ENCODE peak calls at places on chromosomes 4 and X, in seven cellular contexts. O is astrocyte of the spinal cord, X is tibial artery, I is GM13976, A is brain microvascular endothelial cell, E is neural progenitor cell, L is ovary. D is an unnamed sample.

GRCh38 chr4:41887821-41888699 is 47.2 kb upstream of the TMEM33 start:
- DNase-seq in O (peak; percentile 62), X (no peak), I (no peak), A (peak; percentile 63), E (peak; percentile 61), L (peak; percentile 36), D (peak; percentile 50)

GRCh38 chrX:39491548-39492297 is 606.0 kb downstream of the BCOR start:
- DNase-seq in O (no peak), X (no peak), I (peak; percentile 41), A (no peak), E (no peak), L (no peak), D (no peak)

GRCh38 chr4:123505457-123506310 is 109.1 kb downstream of the SPRY1 start:
- DNase-seq in O (peak; percentile 76), X (peak; percentile 43), I (peak; percentile 28), A (peak; percentile 48), E (peak; percentile 90), L (peak; percentile 48), D (peak; percentile 71)

GRCh38 chr4:54840992-54841768 is 183.4 kb downstream of the KIT start:
- DNase-seq in O (peak; percentile 12), X (no peak), I (no peak), A (peak; percentile 33), E (peak; percentile 18), L (no peak), D (no peak)

GRCh38 chr4:25075129-25075528 is 44.4 kb upstream of the LGI2 start:
- DNase-seq in O (no peak), X (no peak), I (no peak), A (no peak), E (peak; percentile 48), L (no peak), D (no peak)

GRCh38 chr4:40963912-40964478 is 214.2 kb downstream of the NSUN7 start:
- DNase-seq in O (peak; percentile 49), X (no peak), I (no peak), A (no peak), E (no peak), L (no peak), D (no peak)

GRCh38 chr4:1202526-1203378 is 30.4 kb upstream of the SPON2 start:
- DNase-seq in O (no peak), X (no peak), I (no peak), A (no peak), E (no peak), L (no peak), D (no peak)

GRCh38 chr4:163484906-163485305 is 9.6 kb upstream of the TMA16 start:
- DNase-seq in O (peak; percentile 49), X (peak; percentile 46), I (peak; percentile 41), A (peak; percentile 46), E (peak; percentile 76), L (peak; percentile 36), D (peak; percentile 69)

GRCh38 chrX:116246261-116246660 is 75.7 kb downstream of the AGTR2 start:
- DNase-seq in O (peak; percentile 17), X (no peak), I (no peak), A (peak; percentile 59), E (no peak), L (no peak), D (no peak)

GRCh38 chrX:147846676-147847075 is 65.0 kb upstream of the FMR1 start:
- DNase-seq in O (no peak), X (no peak), I (no peak), A (no peak), E (no peak), L (no peak), D (no peak)

GRCh38 chrX:123648028-123648810 is 84.6 kb downstream of the THOC2 start:
- DNase-seq in O (peak; percentile 78), X (no peak), I (no peak), A (peak; percentile 65), E (peak; percentile 71), L (no peak), D (peak; percentile 44)

GRCh38 chr4:40200881-40201797 is 4.3 kb downstream of the RHOH start:
- DNase-seq in O (no peak), X (no peak), I (no peak), A (no peak), E (no peak), L (no peak), D (no peak)

GRCh38 chrX:43176686-43177085 is 398.7 kb upstream of the PPP1R2C start:
- DNase-seq in O (no peak), X (no peak), I (no peak), A (no peak), E (no peak), L (no peak), D (no peak)

GRCh38 chrX:10486373-10486772 is 134.0 kb downstream of the MID1 start:
- DNase-seq in O (peak; percentile 65), X (no peak), I (no peak), A (peak; percentile 56), E (no peak), L (no peak), D (no peak)

GRCh38 chrX:38352362-38352761 is at the start of gene OTC:
- DNase-seq in O (no peak), X (no peak), I (no peak), A (no peak), E (no peak), L (no peak), D (no peak)

GRCh38 chr4:82429728-82430192 is 502 bp downstream of the HNRNPDL start:
- DNase-seq in O (no peak), X (peak; percentile 32), I (no peak), A (peak; percentile 13), E (peak; percentile 89), L (no peak), D (no peak)

DNA sequence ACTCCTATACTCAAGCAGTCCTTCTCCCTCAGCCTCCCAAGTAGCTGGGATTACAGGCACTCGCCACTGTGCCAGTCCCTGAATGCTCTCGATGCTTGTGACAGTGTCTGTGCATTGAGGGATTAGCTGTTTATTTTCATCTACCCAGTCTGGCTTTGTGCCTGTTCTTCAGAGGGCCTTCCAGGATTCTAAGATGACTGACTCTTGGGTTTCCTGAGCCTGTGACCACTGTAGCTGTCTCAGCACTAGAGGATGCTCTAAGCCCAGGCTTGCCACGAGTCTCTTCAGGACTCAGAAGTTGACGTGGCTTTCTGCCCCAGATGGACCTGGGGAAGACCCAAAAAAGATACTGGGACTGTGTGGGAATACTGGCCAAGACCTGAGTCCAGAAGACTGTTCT is 201.4 kb downstream of the ARHGAP10 start:
- DNase-seq in O (no peak), X (no peak), I (no peak), A (no peak), E (peak; percentile 18), L (no peak), D (no peak)
- TF ChIP-seq CTCF in O (peak; percentile 12), X (no peak), I (no peak), A (no peak), E (peak; percentile 25), L (no peak), D (no peak)

DNA sequence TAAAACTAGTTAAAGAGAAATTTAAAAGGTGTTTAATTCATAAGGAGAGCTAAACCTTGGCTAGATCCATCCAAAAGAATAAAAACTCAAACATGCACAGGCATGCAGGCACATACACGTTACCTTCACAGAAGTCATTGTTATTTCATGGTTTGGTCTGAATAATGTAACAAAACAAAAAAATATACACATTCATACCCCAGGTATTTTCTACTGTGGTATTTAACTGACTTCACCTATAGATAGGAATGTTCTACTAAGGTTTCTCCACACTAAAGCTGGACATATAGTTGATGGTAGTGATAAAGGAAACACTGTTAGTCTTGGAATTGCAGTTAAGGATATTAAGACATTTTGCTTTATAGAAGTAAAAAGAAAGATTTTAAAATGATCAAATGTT is 283.6 kb upstream of the PCDH10 start:
- DNase-seq in O (no peak), X (no peak), I (no peak), A (no peak), E (no peak), L (no peak), D (no peak)
- TF ChIP-seq CTCF in O (no peak), X (no peak), I (no peak), A (no peak), E (no peak), L (no peak), D (no peak)

DNA sequence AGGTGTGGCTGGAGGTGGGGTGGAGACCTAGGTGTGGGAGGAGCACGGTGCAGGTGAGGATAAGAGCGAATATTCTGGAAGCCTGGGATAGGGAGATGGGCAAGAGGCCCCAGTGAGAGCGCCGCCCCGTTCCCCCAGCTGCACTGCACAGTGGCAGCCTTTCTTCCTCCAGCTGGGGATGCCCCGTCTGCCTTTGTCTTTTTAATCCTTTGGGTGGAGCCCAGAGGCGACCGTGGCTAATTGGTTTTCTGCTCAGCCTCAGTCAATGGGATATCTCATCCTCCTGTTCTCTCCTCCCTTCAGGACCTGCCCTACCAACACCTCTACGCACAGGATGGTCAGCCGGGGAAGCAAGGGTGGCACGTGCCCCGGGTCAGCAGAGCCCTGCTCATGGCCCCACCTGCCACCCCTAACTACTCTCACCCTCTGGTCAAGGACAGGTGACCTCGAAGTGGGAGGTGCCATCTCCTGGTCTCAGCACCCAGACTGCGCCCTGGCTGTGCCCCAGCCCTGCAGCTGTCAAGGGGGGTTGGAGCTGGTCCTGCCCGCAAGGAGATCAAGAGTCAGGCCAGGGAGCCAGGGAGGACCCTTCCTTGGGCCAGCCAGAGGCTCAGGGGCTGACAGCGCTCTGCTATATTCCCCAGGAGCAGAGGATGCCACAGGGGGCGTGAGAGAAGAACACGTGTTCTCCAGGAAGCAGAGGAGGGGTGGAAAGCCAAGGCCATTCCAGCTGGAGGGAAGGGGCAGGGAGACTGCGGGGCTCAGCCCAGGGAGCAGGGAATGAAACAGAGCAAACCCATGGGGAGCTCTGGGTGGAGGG is 64.0 kb downstream of the ADRA2C start:
- DNase-seq in O (no peak), X (no peak), I (no peak), A (no peak), E (peak; percentile 91), L (no peak), D (no peak)
- TF ChIP-seq CTCF in O (no peak), X (no peak), I (no peak), A (no peak), E (no peak), L (no peak), D (no peak)

GRCh38 chr4:4726051-4726450 is 133.4 kb upstream of the MSX1 start:
- DNase-seq in O (no peak), X (no peak), I (no peak), A (no peak), E (no peak), L (no peak), D (no peak)
- TF ChIP-seq CTCF in O (peak; percentile 37), X (no peak), I (no peak), A (peak; percentile 58), E (peak; percentile 43), L (no peak), D (peak; percentile 45)

GRCh38 chr4:128660361-128660964 is 149.0 kb upstream of the JADE1 start:
- DNase-seq in O (peak; percentile 43), X (peak; percentile 63), I (no peak), A (no peak), E (no peak), L (peak; percentile 75), D (no peak)

GRCh38 chr4:128661529-128661928 is 148.0 kb upstream of the JADE1 start:
- DNase-seq in O (no peak), X (no peak), I (no peak), A (no peak), E (no peak), L (no peak), D (no peak)

GRCh38 chr4:128658214-128658621 is 151.3 kb upstream of the JADE1 start:
- DNase-seq in O (no peak), X (no peak), I (no peak), A (no peak), E (no peak), L (no peak), D (no peak)

GRCh38 chr4:128665514-128665913 is 144.0 kb upstream of the JADE1 start:
- DNase-seq in O (no peak), X (no peak), I (no peak), A (no peak), E (no peak), L (no peak), D (no peak)

GRCh38 chr4:128663325-128663724 is 146.2 kb upstream of the JADE1 start:
- DNase-seq in O (no peak), X (no peak), I (no peak), A (no peak), E (no peak), L (no peak), D (no peak)
- TF ChIP-seq CTCF in O (no peak), X (no peak), I (no peak), A (no peak), E (no peak), L (no peak), D (no peak)

D was measured in glutamatergic neuron.